ENCODE peak calls at places on chromosome 17, in four cellular contexts. One of them, this sample, is unnamed.

GRCh38 chr17:59105852-59106462 is 723 bp downstream of the TRIM37 start:
- DNase-seq in H1: no peak
- DNase-seq in SK-N-SH: peak
- DNase-seq in HepG2: peak
- DNase-seq in this sample: no peak

GRCh38 chr17:55433029-55433628 is 11.5 kb upstream of the MMD start:
- DNase-seq in H1: no peak
- DNase-seq in SK-N-SH: no peak
- DNase-seq in HepG2: peak
- DNase-seq in this sample: no peak

GRCh38 chr17:6831662-6832263 is at the start of gene TEKT1:
- DNase-seq in H1: peak
- DNase-seq in SK-N-SH: peak
- DNase-seq in HepG2: peak
- DNase-seq in this sample: no peak

GRCh38 chr17:57760001-57760400 is 14.9 kb upstream of the CCDC182 start:
- DNase-seq in H1: no peak
- DNase-seq in SK-N-SH: no peak
- DNase-seq in HepG2: no peak
- DNase-seq in this sample: no peak

GRCh38 chr17:55443904-55444303 is 22.3 kb upstream of the MMD start:
- DNase-seq in H1: no peak
- DNase-seq in SK-N-SH: no peak
- DNase-seq in HepG2: no peak
- DNase-seq in this sample: no peak

GRCh38 chr17:72515291-72516065 is 394.7 kb downstream of the SOX9 start:
- DNase-seq in H1: no peak
- DNase-seq in SK-N-SH: peak
- DNase-seq in HepG2: no peak
- DNase-seq in this sample: peak

GRCh38 chr17:76261421-76262215 is 3.5 kb upstream of the UBALD2 start:
- DNase-seq in H1: no peak
- DNase-seq in SK-N-SH: no peak
- DNase-seq in HepG2: no peak
- DNase-seq in this sample: no peak

GRCh38 chr17:15395091-15395490 is 53.7 kb upstream of the TEKT3 start:
- DNase-seq in H1: no peak
- DNase-seq in SK-N-SH: no peak
- DNase-seq in HepG2: no peak
- DNase-seq in this sample: no peak

GRCh38 chr17:43936434-43936833 is 5.8 kb downstream of the PPY start:
- DNase-seq in H1: no peak
- DNase-seq in SK-N-SH: no peak
- DNase-seq in HepG2: no peak
- DNase-seq in this sample: no peak

GRCh38 chr17:41973457-41973856 is 6.9 kb downstream of the CNP start:
- DNase-seq in H1: no peak
- DNase-seq in SK-N-SH: no peak
- DNase-seq in HepG2: no peak
- DNase-seq in this sample: no peak

GRCh38 chr17:21303441-21304065 is 19.0 kb downstream of the MAP2K3 start:
- DNase-seq in H1: no peak
- DNase-seq in SK-N-SH: no peak
- DNase-seq in HepG2: no peak
- DNase-seq in this sample: no peak

GRCh38 chr17:3583456-3583855 is 25.8 kb downstream of the TRPV1 start:
- DNase-seq in H1: no peak
- DNase-seq in SK-N-SH: no peak
- DNase-seq in HepG2: no peak
- DNase-seq in this sample: no peak

GRCh38 chr17:38741443-38741842 is 6.7 kb downstream of the PCGF2 start:
- DNase-seq in H1: no peak
- DNase-seq in SK-N-SH: no peak
- DNase-seq in HepG2: no peak
- DNase-seq in this sample: no peak

GRCh38 chr17:17783121-17783824 is 53.5 kb downstream of the SREBF1 start:
- DNase-seq in H1: peak
- DNase-seq in SK-N-SH: peak
- DNase-seq in HepG2: no peak
- DNase-seq in this sample: peak

GRCh38 chr17:29433551-29433950 is 43.4 kb downstream of the TAOK1 start:
- DNase-seq in H1: no peak
- DNase-seq in SK-N-SH: no peak
- DNase-seq in HepG2: no peak
- DNase-seq in this sample: no peak

GRCh38 chr17:81902653-81903414 is 796 bp downstream of the NPB start:
- DNase-seq in H1: no peak
- DNase-seq in SK-N-SH: peak
- DNase-seq in HepG2: no peak
- DNase-seq in this sample: no peak

GRCh38 chr17:79575229-79575628 is 35.6 kb downstream of the RBFOX3 start:
- DNase-seq in H1: no peak
- DNase-seq in SK-N-SH: no peak
- DNase-seq in HepG2: no peak
- DNase-seq in this sample: no peak

GRCh38 chr17:70041575-70041974 is 33.5 kb upstream of the KCNJ16 start:
- DNase-seq in H1: no peak
- DNase-seq in SK-N-SH: no peak
- DNase-seq in HepG2: no peak
- DNase-seq in this sample: no peak

GRCh38 chr17:65393514-65393913 is 167.9 kb downstream of the AXIN2 start:
- DNase-seq in H1: no peak
- DNase-seq in SK-N-SH: no peak
- DNase-seq in HepG2: no peak
- DNase-seq in this sample: no peak

GRCh38 chr17:44557653-44558285 is 485 bp downstream of the FZD2 start:
- DNase-seq in H1: no peak
- DNase-seq in SK-N-SH: peak
- DNase-seq in HepG2: no peak
- DNase-seq in this sample: no peak

GRCh38 chr17:21096874-21097273 is 29.9 kb upstream of the DHRS7B start:
- DNase-seq in H1: no peak
- DNase-seq in SK-N-SH: no peak
- DNase-seq in HepG2: no peak
- DNase-seq in this sample: no peak

GRCh38 chr17:83079340-83079747 is at the start of gene METRNL:
- DNase-seq in H1: no peak
- DNase-seq in SK-N-SH: peak
- DNase-seq in HepG2: no peak
- DNase-seq in this sample: no peak

GRCh38 chr17:60464343-60464742 is 42.1 kb downstream of the CHCT1 start:
- DNase-seq in H1: no peak
- DNase-seq in SK-N-SH: no peak
- DNase-seq in HepG2: no peak
- DNase-seq in this sample: no peak
- TF ChIP-seq TCF12 in H1: no peak
- TF ChIP-seq TCF12 in SK-N-SH: no peak
- TF ChIP-seq TCF12 in HepG2: no peak
- TF ChIP-seq TCF12 in this sample: no peak

DNA sequence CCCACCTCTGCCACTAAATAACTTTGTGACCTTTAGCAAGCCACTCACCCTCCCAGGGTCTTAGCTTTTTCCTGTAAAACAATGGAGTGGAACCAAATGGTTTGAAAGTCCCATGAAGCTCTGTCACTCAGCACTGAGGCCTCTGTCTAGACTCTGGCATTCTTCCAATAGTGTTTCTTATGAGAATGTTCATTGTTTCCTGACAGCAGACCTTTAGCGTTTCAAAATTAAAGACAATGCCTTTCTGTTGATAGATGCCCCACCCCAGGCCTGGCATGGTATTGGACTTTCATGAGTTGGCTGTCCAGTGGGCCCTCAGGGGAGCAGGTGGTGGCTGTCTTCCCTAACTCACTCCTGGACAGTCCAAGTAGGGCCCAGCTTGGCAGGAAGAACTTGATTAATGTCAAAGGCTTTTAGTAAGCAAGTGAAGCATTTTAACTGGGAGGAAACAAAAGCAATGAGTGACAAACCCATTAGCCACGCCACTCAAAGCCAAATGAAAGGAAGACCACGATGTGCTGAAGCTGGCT is 186.5 kb upstream of the CCL2 start:
- DNase-seq in H1: no peak
- DNase-seq in SK-N-SH: no peak
- DNase-seq in HepG2: no peak
- DNase-seq in this sample: no peak
- TF ChIP-seq TCF12 in H1: no peak
- TF ChIP-seq TCF12 in SK-N-SH: no peak
- TF ChIP-seq TCF12 in HepG2: no peak
- TF ChIP-seq TCF12 in this sample: no peak

GRCh38 chr17:4587803-4588202 is 3.5 kb downstream of the SMTNL2 start:
- DNase-seq in H1: no peak
- DNase-seq in SK-N-SH: peak
- DNase-seq in HepG2: no peak
- DNase-seq in this sample: no peak
- TF ChIP-seq TCF12 in H1: no peak
- TF ChIP-seq TCF12 in SK-N-SH: peak
- TF ChIP-seq TCF12 in HepG2: no peak
- TF ChIP-seq TCF12 in this sample: no peak

DNA sequence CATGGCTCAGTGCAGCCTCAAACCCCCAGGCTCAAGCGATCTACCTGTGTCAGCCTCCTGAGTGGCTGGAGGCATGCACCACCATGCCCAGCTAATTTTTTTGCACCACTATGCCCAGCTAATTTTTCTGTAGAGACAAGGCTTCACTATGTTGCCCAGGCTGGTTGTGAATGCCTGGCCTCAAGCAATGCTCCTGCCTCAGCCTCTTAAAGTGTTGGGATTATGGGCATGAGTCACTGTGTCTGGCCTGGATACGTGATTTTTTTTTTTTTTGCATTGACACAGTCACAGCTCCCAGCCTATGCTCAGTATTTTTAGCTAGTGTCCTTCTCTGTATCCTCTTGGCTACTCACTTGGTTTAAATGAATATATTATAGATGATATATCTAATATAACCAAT is 377.0 kb upstream of the TNRC6C start:
- DNase-seq in H1: no peak
- DNase-seq in SK-N-SH: no peak
- DNase-seq in HepG2: no peak
- DNase-seq in this sample: no peak
- TF ChIP-seq TCF12 in H1: no peak
- TF ChIP-seq TCF12 in SK-N-SH: no peak
- TF ChIP-seq TCF12 in HepG2: no peak
- TF ChIP-seq TCF12 in this sample: no peak

DNA sequence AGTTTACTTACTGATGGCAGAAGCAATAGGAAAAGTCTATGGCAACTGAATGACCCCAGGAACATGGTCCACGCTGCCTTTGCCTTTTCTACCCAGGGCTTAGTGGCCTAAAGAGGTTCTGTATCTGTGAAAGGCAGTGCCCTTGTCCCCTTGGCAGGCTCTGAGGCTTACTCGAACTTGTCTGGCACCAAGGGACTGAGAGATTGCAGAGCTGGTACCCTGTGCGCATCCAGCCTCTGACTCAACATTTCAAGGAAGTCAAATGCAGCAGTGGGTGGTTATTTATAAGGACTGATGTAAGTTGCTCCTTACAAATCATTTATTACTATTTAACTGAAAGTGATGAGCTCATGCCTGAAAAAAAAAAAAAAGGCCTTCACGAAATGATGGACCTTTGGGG is 299.9 kb upstream of the MYOCD start:
- DNase-seq in H1: no peak
- DNase-seq in SK-N-SH: no peak
- DNase-seq in HepG2: no peak
- DNase-seq in this sample: no peak
- TF ChIP-seq TCF12 in H1: no peak
- TF ChIP-seq TCF12 in SK-N-SH: no peak
- TF ChIP-seq TCF12 in HepG2: no peak
- TF ChIP-seq TCF12 in this sample: no peak

DNA sequence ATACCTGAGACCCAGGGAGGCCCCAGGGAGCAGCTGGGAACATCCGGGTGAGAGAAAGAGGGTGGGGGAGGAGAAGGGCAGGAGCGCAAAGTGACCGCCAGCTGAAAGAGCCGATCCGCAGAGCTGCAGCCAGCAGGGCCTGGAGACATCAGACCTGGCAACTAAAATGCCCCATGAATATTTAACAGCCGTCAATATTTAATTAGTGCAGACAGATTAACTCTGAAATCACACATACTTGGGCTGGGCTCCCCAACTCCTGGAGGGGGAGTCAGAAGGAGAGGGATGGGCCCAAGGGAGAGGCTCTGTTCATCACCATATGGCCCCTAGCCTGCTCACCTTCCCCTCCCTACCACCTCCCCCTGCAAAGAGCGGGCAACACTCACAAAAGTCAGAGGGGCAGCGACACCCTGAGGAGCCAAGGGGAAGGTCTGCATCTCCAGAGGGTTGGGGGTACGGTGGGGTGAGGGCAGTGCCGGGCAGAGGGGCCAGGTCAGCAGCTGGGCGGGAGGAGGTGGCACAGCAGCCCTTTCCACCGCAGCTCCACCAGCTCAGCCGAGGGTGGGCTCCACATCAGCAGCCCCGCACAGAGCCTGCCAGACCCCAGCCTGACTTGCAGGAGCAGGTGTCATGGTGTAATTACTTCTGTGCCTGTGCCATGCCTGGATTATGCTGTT is 61.9 kb upstream of the CCL1 start:
- DNase-seq in H1: no peak
- DNase-seq in SK-N-SH: no peak
- DNase-seq in HepG2: no peak
- DNase-seq in this sample: no peak
- TF ChIP-seq TCF12 in H1: no peak
- TF ChIP-seq TCF12 in SK-N-SH: no peak
- TF ChIP-seq TCF12 in HepG2: no peak
- TF ChIP-seq TCF12 in this sample: no peak

GRCh38 chr17:78428025-78428575 is 49.7 kb downstream of the PGS1 start:
- DNase-seq in H1: no peak
- DNase-seq in SK-N-SH: no peak
- DNase-seq in HepG2: no peak
- DNase-seq in this sample: no peak
- TF ChIP-seq TCF12 in H1: no peak
- TF ChIP-seq TCF12 in SK-N-SH: no peak
- TF ChIP-seq TCF12 in HepG2: no peak
- TF ChIP-seq TCF12 in this sample: no peak